ENCODE peak calls at places on chromosomes 7 and 10, in five cellular contexts. M is posterior cingulate gyrus; G is heart right ventricle; F is activated CD8-positive, alpha-beta memory T cell treated with anti-CD3 and anti-CD28 coated beads for 48 hours; I is COR-L47. Z is an unnamed sample.

GRCh38 chr10:53997953-53998352 is 803.1 kb downstream of the PCDH15 start:
- DNase-seq in I (no peak), F (no peak), G (no peak), M (no peak), Z (no peak)

GRCh38 chr7:41955475-41956243 is 252.8 kb upstream of the INHBA start:
- DNase-seq in I (no peak), M (peak), G (peak), F (no peak), Z (peak)

GRCh38 chr7:133690740-133691139 is 436.4 kb upstream of the LRGUK start:
- DNase-seq in G (no peak), F (no peak), I (no peak), M (no peak), Z (no peak)

GRCh38 chr10:36380538-36380937 is 738.4 kb upstream of the FZD8 start:
- DNase-seq in M (no peak), I (no peak), F (no peak), G (no peak), Z (no peak)

GRCh38 chr10:108358912-108359311 is 1194.4 kb upstream of the SORCS1 start:
- DNase-seq in I (no peak), M (no peak), F (no peak), G (no peak), Z (no peak)

GRCh38 chr7:101746311-101746710 is 71.1 kb upstream of the CUX1 start:
- DNase-seq in G (no peak), I (no peak), F (no peak), M (no peak), Z (no peak)

GRCh38 chr10:3960496-3960895 is 175.5 kb upstream of the KLF6 start:
- DNase-seq in F (no peak), G (no peak), I (no peak), M (no peak), Z (no peak)

GRCh38 chr10:110192552-110192951 is 14.9 kb upstream of the MXI1 start:
- DNase-seq in F (no peak), G (no peak), M (no peak), I (no peak), Z (no peak)

GRCh38 chr10:128092454-128092853 is 33.8 kb downstream of the MKI67 start:
- DNase-seq in M (no peak), G (no peak), I (no peak), F (no peak), Z (no peak)

GRCh38 chr10:106897631-106898161 is 266.8 kb downstream of the SORCS1 start:
- DNase-seq in M (no peak), F (no peak), G (peak), I (no peak), Z (no peak)

GRCh38 chr10:77827383-77827782 is 99.2 kb downstream of the DLG5 start:
- DNase-seq in I (no peak), G (no peak), F (no peak), M (no peak), Z (no peak)

GRCh38 chr10:77836299-77836820 is 90.2 kb downstream of the DLG5 start:
- DNase-seq in G (peak), I (peak), M (peak), F (peak), Z (peak)

GRCh38 chr7:132771301-132771730 is 195.0 kb upstream of the PLXNA4 start:
- DNase-seq in G (no peak), M (no peak), F (no peak), I (no peak), Z (no peak)

GRCh38 chr7:29194206-29194593 is 375 bp upstream of the CHN2 start:
- DNase-seq in G (peak), M (peak), F (no peak), I (peak), Z (peak)

GRCh38 chr10:14822879-14823755 is 14.7 kb downstream of the CDNF start:
- DNase-seq in I (no peak), G (no peak), M (no peak), F (no peak), Z (no peak)

GRCh38 chr7:22640269-22640668 is 86.7 kb upstream of the IL6 start:
- DNase-seq in M (no peak), G (no peak), I (no peak), F (no peak), Z (no peak)

GRCh38 chr10:11881028-11881476 is 57.9 kb downstream of the PROSER2 start:
- DNase-seq in M (no peak), F (no peak), I (no peak), G (no peak), Z (no peak)

GRCh38 chr7:64849250-64849923 is 53.7 kb upstream of the ZNF273 start:
- DNase-seq in M (no peak), G (no peak), F (no peak), I (peak), Z (no peak)

GRCh38 chr7:28433604-28434254 is 21.4 kb downstream of the CREB5 start:
- DNase-seq in F (no peak), M (no peak), I (no peak), G (no peak), Z (no peak)

GRCh38 chr7:40000734-40001315 is 50.8 kb downstream of the CDK13 start:
- DNase-seq in G (no peak), F (no peak), I (no peak), M (no peak), Z (no peak)

GRCh38 chr7:131182446-131183075 is 145.1 kb upstream of the MKLN1 start:
- DNase-seq in I (no peak), F (no peak), M (no peak), G (no peak), Z (no peak)

GRCh38 chr10:64813391-64813790 is 1292.2 kb downstream of the REEP3 start:
- DNase-seq in I (no peak), G (no peak), M (no peak), F (no peak), Z (no peak)

GRCh38 chr7:16563281-16564022 is 36.8 kb downstream of the LRRC72 start:
- DNase-seq in G (no peak), F (no peak), I (no peak), M (no peak), Z (no peak)

GRCh38 chr7:120991570-120991969 is 3.1 kb downstream of the CPED1 start:
- DNase-seq in M (no peak), F (no peak), I (no peak), G (no peak), Z (no peak)

GRCh38 chr7:112453505-112454171 is 3.4 kb downstream of the IFRD1 start:
- DNase-seq in G (no peak), F (no peak), M (no peak), I (no peak), Z (no peak)

Z was measured in left colon.